ENCODE peak calls at places on chromosomes 2 and 18, in six cellular contexts. One of them, this sample, is unnamed.
A peak's percentile ranks its signal among the peaks of the same experiment; 100 is the strongest.

GRCh38 chr2:218238896-218239295 is 21.9 kb downstream of the ARPC2 start:
- DNase-seq in EL: no peak
- DNase-seq in substantia nigra: no peak
- DNase-seq in GM12891: no peak
- DNase-seq in NCI-H1092 treated with DMSO at 0.1 percent for 48 hours: no peak
- DNase-seq in amniotic stem cell: no peak
- DNase-seq in this sample: no peak

GRCh38 chr2:19810637-19811036 is 91.1 kb downstream of the TTC32 start:
- DNase-seq in EL: no peak
- DNase-seq in substantia nigra: no peak
- DNase-seq in GM12891: no peak
- DNase-seq in NCI-H1092 treated with DMSO at 0.1 percent for 48 hours: no peak
- DNase-seq in amniotic stem cell: no peak
- DNase-seq in this sample: no peak

GRCh38 chr2:235050992-235051351 is 99.2 kb downstream of the SH3BP4 start:
- DNase-seq in EL: peak; percentile 96
- DNase-seq in substantia nigra: peak; percentile 74
- DNase-seq in GM12891: no peak
- DNase-seq in NCI-H1092 treated with DMSO at 0.1 percent for 48 hours: peak; percentile 41
- DNase-seq in amniotic stem cell: peak; percentile 76
- DNase-seq in this sample: peak; percentile 82

GRCh38 chr2:46135230-46135555 is 162.0 kb upstream of the EPAS1 start:
- DNase-seq in EL: no peak
- DNase-seq in substantia nigra: no peak
- DNase-seq in GM12891: no peak
- DNase-seq in NCI-H1092 treated with DMSO at 0.1 percent for 48 hours: no peak
- DNase-seq in amniotic stem cell: no peak
- DNase-seq in this sample: peak; percentile 29

GRCh38 chr18:7457276-7457675 is 109.8 kb upstream of the PTPRM start:
- DNase-seq in EL: no peak
- DNase-seq in substantia nigra: no peak
- DNase-seq in GM12891: no peak
- DNase-seq in NCI-H1092 treated with DMSO at 0.1 percent for 48 hours: no peak
- DNase-seq in amniotic stem cell: no peak
- DNase-seq in this sample: no peak

GRCh38 chr2:37477921-37478320 is 133.5 kb downstream of the QPCT start:
- DNase-seq in EL: no peak
- DNase-seq in substantia nigra: no peak
- DNase-seq in GM12891: no peak
- DNase-seq in NCI-H1092 treated with DMSO at 0.1 percent for 48 hours: no peak
- DNase-seq in amniotic stem cell: no peak
- DNase-seq in this sample: no peak

GRCh38 chr2:12949406-12949805 is 232.7 kb downstream of the TRIB2 start:
- DNase-seq in EL: no peak
- DNase-seq in substantia nigra: no peak
- DNase-seq in GM12891: no peak
- DNase-seq in NCI-H1092 treated with DMSO at 0.1 percent for 48 hours: no peak
- DNase-seq in amniotic stem cell: no peak
- DNase-seq in this sample: no peak

GRCh38 chr2:128692895-128693519 is 374.3 kb upstream of the HS6ST1 start:
- DNase-seq in EL: no peak
- DNase-seq in substantia nigra: no peak
- DNase-seq in GM12891: no peak
- DNase-seq in NCI-H1092 treated with DMSO at 0.1 percent for 48 hours: no peak
- DNase-seq in amniotic stem cell: no peak
- DNase-seq in this sample: no peak

GRCh38 chr2:236656721-236657120 is 87.1 kb downstream of the ACKR3 start:
- DNase-seq in EL: no peak
- DNase-seq in substantia nigra: no peak
- DNase-seq in GM12891: no peak
- DNase-seq in NCI-H1092 treated with DMSO at 0.1 percent for 48 hours: no peak
- DNase-seq in amniotic stem cell: no peak
- DNase-seq in this sample: no peak

GRCh38 chr2:200670313-200670712 is 84.5 kb downstream of the AOX1 start:
- DNase-seq in EL: no peak
- DNase-seq in substantia nigra: no peak
- DNase-seq in GM12891: no peak
- DNase-seq in NCI-H1092 treated with DMSO at 0.1 percent for 48 hours: no peak
- DNase-seq in amniotic stem cell: no peak
- DNase-seq in this sample: no peak

GRCh38 chr2:235765181-235765820 is 271.5 kb downstream of the AGAP1 start:
- DNase-seq in EL: peak; percentile 52
- DNase-seq in substantia nigra: no peak
- DNase-seq in GM12891: no peak
- DNase-seq in NCI-H1092 treated with DMSO at 0.1 percent for 48 hours: no peak
- DNase-seq in amniotic stem cell: no peak
- DNase-seq in this sample: peak; percentile 25

GRCh38 chr2:74441690-74442482 is at the start of gene RTKN:
- DNase-seq in EL: no peak
- DNase-seq in substantia nigra: no peak
- DNase-seq in GM12891: no peak
- DNase-seq in NCI-H1092 treated with DMSO at 0.1 percent for 48 hours: no peak
- DNase-seq in amniotic stem cell: no peak
- DNase-seq in this sample: peak; percentile 64

GRCh38 chr2:20613342-20613916 is 37.5 kb downstream of the HS1BP3 start:
- DNase-seq in EL: no peak
- DNase-seq in substantia nigra: no peak
- DNase-seq in GM12891: no peak
- DNase-seq in NCI-H1092 treated with DMSO at 0.1 percent for 48 hours: no peak
- DNase-seq in amniotic stem cell: no peak
- DNase-seq in this sample: no peak

GRCh38 chr2:126220336-126220735 is 435.6 kb upstream of the GYPC start:
- DNase-seq in EL: peak; percentile 22
- DNase-seq in substantia nigra: no peak
- DNase-seq in GM12891: no peak
- DNase-seq in NCI-H1092 treated with DMSO at 0.1 percent for 48 hours: no peak
- DNase-seq in amniotic stem cell: no peak
- DNase-seq in this sample: no peak

GRCh38 chr2:140893685-140894084 is 1237.1 kb downstream of the LRP1B start:
- DNase-seq in EL: peak; percentile 71
- DNase-seq in substantia nigra: no peak
- DNase-seq in GM12891: no peak
- DNase-seq in NCI-H1092 treated with DMSO at 0.1 percent for 48 hours: no peak
- DNase-seq in amniotic stem cell: no peak
- DNase-seq in this sample: peak; percentile 83

GRCh38 chr2:110864176-110864575 is 131.8 kb downstream of the ACOXL start:
- DNase-seq in EL: no peak
- DNase-seq in substantia nigra: no peak
- DNase-seq in GM12891: no peak
- DNase-seq in NCI-H1092 treated with DMSO at 0.1 percent for 48 hours: no peak
- DNase-seq in amniotic stem cell: no peak
- DNase-seq in this sample: no peak

GRCh38 chr2:47907097-47907781 is 941 bp upstream of the FBXO11 start:
- DNase-seq in EL: no peak
- DNase-seq in substantia nigra: no peak
- DNase-seq in GM12891: no peak
- DNase-seq in NCI-H1092 treated with DMSO at 0.1 percent for 48 hours: no peak
- DNase-seq in amniotic stem cell: no peak
- DNase-seq in this sample: peak; percentile 29

GRCh38 chr2:230179907-230180306 is 39.9 kb downstream of the SP110 start:
- DNase-seq in EL: no peak
- DNase-seq in substantia nigra: no peak
- DNase-seq in GM12891: no peak
- DNase-seq in NCI-H1092 treated with DMSO at 0.1 percent for 48 hours: no peak
- DNase-seq in amniotic stem cell: no peak
- DNase-seq in this sample: no peak

GRCh38 chr2:106028192-106028591 is 165.9 kb downstream of the UXS1 start:
- DNase-seq in EL: no peak
- DNase-seq in substantia nigra: no peak
- DNase-seq in GM12891: no peak
- DNase-seq in NCI-H1092 treated with DMSO at 0.1 percent for 48 hours: no peak
- DNase-seq in amniotic stem cell: no peak
- DNase-seq in this sample: no peak